ENCODE peak calls at places on chromosomes 12 and 14, in ten cellular contexts. Y is MCF 10A, D is PC-3, B is foreskin fibroblast, I is fibroblast of the aortic adventitia, V is mammary epithelial cell, H is progenitor cell of endocrine pancreas, O is sigmoid colon, N is GM20000, M is neural crest cell. U is an unnamed sample.

GRCh38 chr12:106147956-106148355 is 9.2 kb upstream of the NUAK1 start:
- DNase-seq in Y (no peak), D (no peak), B (no peak), I (no peak), V (no peak), H (no peak), O (peak), N (no peak), M (no peak), U (no peak)

GRCh38 chr12:106896603-106897002 is 59.1 kb upstream of the TMEM263 start:
- DNase-seq in Y (no peak), D (no peak), B (no peak), I (no peak), V (no peak), H (no peak), O (no peak), N (no peak), M (no peak), U (no peak)

GRCh38 chr14:82999802-83000201 is 1466.1 kb upstream of the SEL1L start:
- DNase-seq in Y (peak), D (no peak), B (no peak), I (no peak), V (no peak), H (no peak), O (no peak), N (no peak), M (no peak), U (no peak)

GRCh38 chr12:62123721-62124203 is 136.4 kb upstream of the USP15 start:
- DNase-seq in Y (peak), D (peak), B (peak), I (peak), V (peak), H (peak), O (no peak), N (peak), M (peak), U (peak)

GRCh38 chr12:77537648-77538047 is 293.0 kb upstream of the NAV3 start:
- DNase-seq in Y (peak), D (no peak), B (peak), I (no peak), V (no peak), H (no peak), O (no peak), N (no peak), M (no peak), U (no peak)

GRCh38 chr12:121668750-121669524 is 517 bp downstream of the MORN3 start:
- DNase-seq in Y (peak), D (peak), B (no peak), I (peak), V (no peak), H (peak), O (no peak), N (no peak), M (peak), U (peak)

GRCh38 chr14:89952581-89952980 is 1.9 kb downstream of the EFCAB11 start:
- DNase-seq in Y (no peak), D (no peak), B (no peak), I (no peak), V (no peak), H (no peak), O (no peak), N (no peak), M (no peak), U (no peak)

GRCh38 chr12:10154145-10154496 is 17.8 kb downstream of the OLR1 start:
- DNase-seq in Y (no peak), D (no peak), B (no peak), I (no peak), V (no peak), H (no peak), O (no peak), N (no peak), M (no peak), U (no peak)

GRCh38 chr12:100154472-100155247 is 12.0 kb upstream of the BLTP3B start:
- DNase-seq in Y (peak), D (peak), B (peak), I (peak), V (peak), H (peak), O (peak), N (peak), M (peak), U (peak)

GRCh38 chr12:122021193-122021821 is 377 bp upstream of the BCL7A start:
- DNase-seq in Y (peak), D (peak), B (no peak), I (no peak), V (no peak), H (peak), O (peak), N (no peak), M (peak), U (no peak)

GRCh38 chr14:104147346-104148125 is 9.1 kb downstream of the KIF26A start:
- DNase-seq in Y (no peak), D (no peak), B (no peak), I (no peak), V (no peak), H (no peak), O (no peak), N (no peak), M (no peak), U (no peak)

GRCh38 chr12:52130695-52131094 is 51.2 kb downstream of the SMIM41 start:
- DNase-seq in Y (no peak), D (no peak), B (no peak), I (no peak), V (no peak), H (no peak), O (no peak), N (peak), M (no peak), U (peak)

GRCh38 chr14:86055512-86055911 is 525.6 kb downstream of the FLRT2 start:
- DNase-seq in Y (peak), D (peak), B (no peak), I (peak), V (no peak), H (no peak), O (no peak), N (no peak), M (no peak), U (no peak)
- TF ChIP-seq CTCF in Y (no peak), D (peak), B (no peak), I (no peak), V (peak), H (no peak), O (no peak), N (no peak), M (peak), U (no peak)

DNA sequence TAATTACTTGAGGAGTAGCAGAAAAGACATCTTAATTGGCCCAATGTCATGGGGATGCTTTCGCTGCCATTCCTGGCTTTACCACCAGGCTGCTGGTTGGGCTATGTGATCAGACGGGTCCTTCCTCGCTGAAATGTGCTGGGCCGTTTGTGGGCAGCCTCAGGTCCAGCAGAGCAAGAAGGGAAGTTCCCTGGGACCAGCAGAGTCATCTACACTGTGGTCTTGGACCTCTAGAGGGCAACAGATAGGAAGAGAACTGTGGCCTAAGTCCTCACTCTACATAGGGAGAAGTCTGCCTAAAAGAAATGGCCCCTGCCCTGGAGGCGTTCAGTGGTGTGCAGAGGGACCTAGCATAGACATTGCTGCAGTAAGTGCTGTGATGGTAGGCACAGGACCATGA is 10.9 kb downstream of the EVL start:
- DNase-seq in Y (peak), D (peak), B (peak), I (peak), V (peak), H (no peak), O (no peak), N (peak), M (no peak), U (peak)
- TF ChIP-seq CTCF in Y (no peak), D (peak), B (peak), I (peak), V (peak), H (no peak), O (no peak), N (no peak), M (peak), U (no peak)

GRCh38 chr12:81005635-81006034 is 67.9 kb upstream of the LIN7A start:
- DNase-seq in Y (no peak), D (no peak), B (no peak), I (no peak), V (no peak), H (no peak), O (no peak), N (no peak), M (no peak), U (no peak)

DNA sequence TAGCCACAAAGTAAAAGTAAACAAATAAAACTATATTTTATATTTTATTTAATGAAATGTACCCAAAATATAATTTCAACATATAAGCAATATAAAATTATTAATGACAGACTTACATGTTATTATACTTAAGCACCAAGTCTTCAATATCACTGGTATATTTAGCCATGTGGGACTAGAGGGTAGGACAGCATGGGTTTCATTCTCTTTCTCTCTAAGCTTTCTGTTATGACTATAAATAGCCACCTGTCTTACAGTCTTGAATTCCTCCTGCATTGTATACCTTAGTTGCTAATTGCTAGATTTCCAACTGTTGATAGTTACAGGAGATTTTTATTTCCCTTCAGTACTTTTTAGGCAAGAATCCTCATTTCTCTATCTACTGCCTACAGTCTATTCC is 63.1 kb upstream of the LIN7A start:
- DNase-seq in Y (no peak), D (no peak), B (no peak), I (no peak), V (no peak), H (no peak), O (no peak), N (no peak), M (no peak), U (no peak)
- TF ChIP-seq CTCF in Y (no peak), D (no peak), B (no peak), I (no peak), V (no peak), H (no peak), O (no peak), N (no peak), M (no peak), U (no peak)

DNA sequence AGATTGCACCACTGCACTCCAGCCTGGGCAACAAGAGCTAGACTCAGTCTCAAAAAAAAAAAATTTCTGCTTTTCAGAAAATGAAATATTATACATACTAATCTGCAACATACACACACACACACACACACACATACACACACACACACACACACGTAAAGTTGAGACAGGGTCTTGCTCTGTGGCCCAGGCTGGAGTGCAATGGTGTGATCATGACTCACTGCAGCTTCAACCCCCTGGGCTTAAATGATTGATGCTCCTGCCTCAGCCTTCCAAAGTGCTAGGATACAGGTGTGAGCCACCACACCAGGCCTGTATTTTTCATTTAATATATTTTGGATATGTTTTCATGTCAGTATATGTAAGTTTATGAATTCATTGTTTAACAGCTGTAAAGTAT is 18.8 kb upstream of the WDR20 start:
- DNase-seq in Y (no peak), D (no peak), B (no peak), I (no peak), V (no peak), H (no peak), O (no peak), N (no peak), M (no peak), U (no peak)
- TF ChIP-seq CTCF in Y (no peak), D (no peak), B (no peak), I (no peak), V (no peak), H (no peak), O (no peak), N (no peak), M (no peak), U (no peak)

U was measured in GM13976.